ENCODE peak calls at places on chromosomes 11 and 22, in seven cellular contexts. R is lower leg skin; C is tibial nerve; Z is pancreas; G is A549; W is sigmoid colon; V is CD8-positive, alpha-beta T cell. O is an unnamed sample.

GRCh38 chr11:60338053-60338452 is 11.0 kb downstream of the MS4A6E start:
- DNase-seq in R (no peak), C (no peak), Z (no peak), G (no peak), W (no peak), V (no peak), O (no peak)

GRCh38 chr11:14974723-14975587 is 2.8 kb upstream of the CALCA start:
- DNase-seq in R (no peak), C (no peak), Z (peak; percentile 80), G (peak; percentile 64), W (no peak), V (peak; percentile 55), O (no peak)

GRCh38 chr22:36744791-36745190 is 31.1 kb downstream of the IFT27 start:
- DNase-seq in R (no peak), C (no peak), Z (peak; percentile 21), G (no peak), W (peak; percentile 25), V (no peak), O (peak; percentile 35)

GRCh38 chr22:32103648-32104326 is 55.3 kb downstream of the C22orf42 start:
- DNase-seq in R (no peak), C (no peak), Z (no peak), G (no peak), W (no peak), V (no peak), O (no peak)

GRCh38 chr22:32951807-32952153 is 106.4 kb downstream of the SYN3 start:
- DNase-seq in R (peak; percentile 25), C (no peak), Z (no peak), G (no peak), W (no peak), V (no peak), O (no peak)

GRCh38 chr22:39234867-39235687 is 9.7 kb downstream of the PDGFB start:
- DNase-seq in R (peak; percentile 87), C (no peak), Z (no peak), G (no peak), W (no peak), V (no peak), O (no peak)

GRCh38 chr11:128523616-128524015 is 63.7 kb downstream of the ETS1 start:
- DNase-seq in R (no peak), C (no peak), Z (no peak), G (no peak), W (no peak), V (no peak), O (no peak)

GRCh38 chr11:16902979-16903378 is 111.2 kb downstream of the PLEKHA7 start:
- DNase-seq in R (no peak), C (no peak), Z (no peak), G (no peak), W (no peak), V (no peak), O (no peak)

GRCh38 chr11:114196994-114197702 is 99.1 kb upstream of the NNMT start:
- DNase-seq in R (no peak), C (no peak), Z (no peak), G (no peak), W (peak; percentile 89), V (no peak), O (no peak)

GRCh38 chr11:69105431-69106123 is 50.2 kb upstream of the SMIM38 start:
- DNase-seq in R (no peak), C (no peak), Z (no peak), G (no peak), W (no peak), V (no peak), O (no peak)

GRCh38 chr22:17648564-17648963 is 10.0 kb downstream of the BCL2L13 start:
- DNase-seq in R (no peak), C (no peak), Z (no peak), G (no peak), W (no peak), V (no peak), O (no peak)

GRCh38 chr22:47655930-47656329 is 893.5 kb downstream of the TBC1D22A start:
- DNase-seq in R (no peak), C (no peak), Z (no peak), G (no peak), W (no peak), V (no peak), O (no peak)

GRCh38 chr22:32448980-32449379 is 15.3 kb downstream of the BPIFC start:
- DNase-seq in R (no peak), C (no peak), Z (no peak), G (no peak), W (no peak), V (no peak), O (no peak)

GRCh38 chr11:834371-835316 is 1.9 kb downstream of the CD151 start:
- DNase-seq in R (no peak), C (no peak), Z (peak; percentile 86), G (peak; percentile 95), W (peak; percentile 94), V (no peak), O (peak; percentile 94)

GRCh38 chr22:19912236-19912999 is 29.2 kb upstream of the COMT start:
- DNase-seq in R (no peak), C (no peak), Z (no peak), G (no peak), W (no peak), V (no peak), O (no peak)

GRCh38 chr11:31804439-31805036 is 6.6 kb downstream of the PAX6 start:
- DNase-seq in R (no peak), C (no peak), Z (peak; percentile 59), G (no peak), W (no peak), V (no peak), O (no peak)

GRCh38 chr11:117875397-117876048 is 935 bp downstream of the FXYD6 start:
- DNase-seq in R (no peak), C (no peak), Z (no peak), G (no peak), W (peak; percentile 86), V (peak; percentile 25), O (peak; percentile 72)

GRCh38 chr11:46389450-46390330 is 1.9 kb downstream of the CHRM4 start:
- DNase-seq in R (peak; percentile 38), C (no peak), Z (peak; percentile 92), G (peak; percentile 82), W (peak; percentile 74), V (no peak), O (no peak)
- H3K4me3 ChIP-seq in R (no peak overlapping the region), C (peak overlapping the region; percentile 43), Z (peak overlapping the region; percentile 23), G (peak overlapping the region; percentile 59), W (peak overlapping the region; percentile 26), V (peak overlapping the region; percentile 33), O (peak overlapping the region; percentile 70)

GRCh38 chr11:10453261-10453660 is 1.8 kb upstream of the AMPD3 start:
- DNase-seq in R (no peak), C (no peak), Z (no peak), G (no peak), W (no peak), V (no peak), O (no peak)

GRCh38 chr11:10451399-10452116 is 3.5 kb upstream of the AMPD3 start:
- DNase-seq in R (no peak), C (no peak), Z (no peak), G (no peak), W (no peak), V (no peak), O (no peak)

GRCh38 chr11:10450451-10451398 is 4.3 kb upstream of the AMPD3 start:
- DNase-seq in R (no peak), C (no peak), Z (peak; percentile 84), G (peak; percentile 19), W (no peak), V (peak; percentile 53), O (no peak)

GRCh38 chr11:10454506-10454901 is 560 bp upstream of the AMPD3 start:
- DNase-seq in R (no peak), C (no peak), Z (no peak), G (no peak), W (no peak), V (no peak), O (no peak)

GRCh38 chr11:10452211-10452767 is 2.8 kb upstream of the AMPD3 start:
- DNase-seq in R (no peak), C (no peak), Z (no peak), G (no peak), W (no peak), V (no peak), O (no peak)
- TF ChIP-seq CTCF in R (no peak), C (no peak), Z (no peak), G (no peak), W (no peak), V (no peak), O (no peak)

DNA sequence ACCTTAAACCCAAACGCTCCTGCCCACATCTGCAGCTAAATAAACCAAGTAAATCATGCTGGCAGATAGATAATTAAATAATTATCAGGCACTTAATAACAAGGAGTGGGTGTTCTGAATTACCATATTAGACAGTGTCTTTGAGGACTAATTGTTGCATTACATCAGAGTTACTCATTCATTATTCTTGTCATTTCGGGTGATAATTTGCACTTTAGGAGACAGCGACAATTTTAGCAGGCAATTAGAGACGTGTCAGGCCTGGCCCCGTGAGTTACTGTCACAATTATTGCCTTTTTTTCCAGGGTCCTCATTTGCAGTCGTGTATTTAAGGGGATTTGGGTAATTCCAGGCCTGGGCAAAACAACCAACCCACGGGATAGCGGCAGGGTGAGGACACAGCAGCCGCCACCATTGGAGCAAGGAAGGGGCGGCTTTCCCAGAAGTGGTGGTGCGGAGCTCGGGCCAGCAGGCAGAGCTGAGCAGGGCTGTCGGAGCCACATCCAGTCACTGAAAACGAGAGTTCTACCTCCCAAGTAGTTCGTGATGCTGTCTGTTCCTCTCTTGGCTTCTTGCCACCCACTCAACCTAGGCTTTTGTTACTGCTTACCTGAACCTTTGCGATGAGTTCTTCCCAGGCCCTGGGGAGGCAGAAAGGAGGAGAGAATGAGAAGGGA is 235.8 kb downstream of the MIAT start:
- DNase-seq in R (no peak), C (no peak), Z (peak; percentile 30), G (no peak), W (no peak), V (no peak), O (peak; percentile 62)
- H3K4me3 ChIP-seq in R (no peak overlapping the region), C (no peak overlapping the region), Z (no peak overlapping the region), G (no peak overlapping the region), W (no peak overlapping the region), V (no peak overlapping the region), O (no peak overlapping the region)

GRCh38 chr22:46595545-46595944 is 24.6 kb upstream of the GRAMD4 start:
- DNase-seq in R (no peak), C (no peak), Z (peak; percentile 50), G (no peak), W (peak; percentile 61), V (no peak), O (no peak)

GRCh38 chr22:46596032-46596441 is 24.1 kb upstream of the GRAMD4 start:
- DNase-seq in R (no peak), C (peak; percentile 58), Z (peak; percentile 57), G (no peak), W (peak; percentile 72), V (no peak), O (no peak)

GRCh38 chr22:46594947-46595298 is 25.3 kb upstream of the GRAMD4 start:
- DNase-seq in R (no peak), C (no peak), Z (peak; percentile 54), G (no peak), W (peak; percentile 61), V (no peak), O (no peak)

GRCh38 chr22:46598224-46598623 is 22.0 kb upstream of the GRAMD4 start:
- DNase-seq in R (no peak), C (no peak), Z (no peak), G (no peak), W (no peak), V (no peak), O (no peak)

DNA sequence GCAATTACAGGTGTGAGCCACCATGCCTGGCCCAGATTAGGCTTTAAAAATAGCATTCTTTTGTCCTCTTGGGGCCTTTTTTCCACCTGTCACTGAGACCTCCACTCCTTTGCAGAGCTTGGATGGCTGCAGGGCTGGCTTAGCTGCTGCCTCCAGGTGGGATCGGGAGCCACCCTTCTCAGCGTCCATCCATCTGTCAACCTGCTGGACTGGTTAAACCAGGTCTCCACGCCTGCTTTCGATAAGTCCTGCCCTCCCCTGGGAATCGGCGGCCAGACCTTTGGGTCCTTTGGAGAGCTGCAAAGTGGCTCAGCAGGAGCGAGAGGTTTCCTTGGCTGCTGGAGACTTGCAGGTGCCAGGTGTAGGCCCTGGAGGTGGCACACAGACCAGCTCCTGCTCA is 23.4 kb upstream of the GRAMD4 start:
- DNase-seq in R (no peak), C (no peak), Z (peak; percentile 84), G (no peak), W (no peak), V (no peak), O (no peak)
- TF ChIP-seq CTCF in R (no peak), C (no peak), Z (no peak), G (no peak), W (no peak), V (no peak), O (no peak)

O was measured in coronary artery.